ENCODE peak calls at places on chromosomes 11 and 22, in nine cellular contexts. R, J, O, V, L, A, K, W and Z are unnamed samples.

GRCh38 chr11:118605116-118605867 is 2.1 kb upstream of the PHLDB1 start:
- DNase-seq in R (peak), J (peak), O (no peak), V (no peak), L (peak), A (peak), K (no peak), W (peak), Z (peak)

GRCh38 chr11:1121343-1122331 is 36.1 kb upstream of the MUC5AC start:
- DNase-seq in R (no peak), J (no peak), O (no peak), V (no peak), L (no peak), A (no peak), K (peak), W (no peak), Z (no peak)

GRCh38 chr11:30960387-30960992 is 374.3 kb upstream of the MPPED2 start:
- DNase-seq in R (peak), J (peak), O (no peak), V (no peak), L (peak), A (peak), K (no peak), W (peak), Z (peak)

GRCh38 chr11:115901069-115901468 is 396.9 kb upstream of the CADM1 start:
- DNase-seq in R (no peak), J (no peak), O (no peak), V (no peak), L (no peak), A (no peak), K (no peak), W (no peak), Z (no peak)

GRCh38 chr11:1232328-1233321 is 9.8 kb downstream of the MUC5B start:
- DNase-seq in R (no peak), J (no peak), O (no peak), V (no peak), L (no peak), A (no peak), K (peak), W (no peak), Z (no peak)

GRCh38 chr11:73416711-73417265 is 40.6 kb downstream of the RELT start:
- DNase-seq in R (peak), J (no peak), O (no peak), V (no peak), L (no peak), A (no peak), K (no peak), W (peak), Z (no peak)

GRCh38 chr11:27933992-27934829 is 173.7 kb downstream of the KIF18A start:
- DNase-seq in R (peak), J (peak), O (no peak), V (peak), L (peak), A (peak), K (no peak), W (peak), Z (peak)

GRCh38 chr11:46948378-46949131 is 12.0 kb downstream of the CSTPP1 start:
- DNase-seq in R (peak), J (peak), O (no peak), V (peak), L (peak), A (peak), K (no peak), W (peak), Z (peak)

GRCh38 chr11:100855466-100856067 is 168.5 kb downstream of the ARHGAP42 start:
- DNase-seq in R (peak), J (peak), O (peak), V (no peak), L (peak), A (peak), K (no peak), W (peak), Z (no peak)

GRCh38 chr11:12860827-12861226 is 148.3 kb upstream of the RASSF10 start:
- DNase-seq in R (peak), J (peak), O (no peak), V (no peak), L (peak), A (peak), K (no peak), W (no peak), Z (peak)

GRCh38 chr22:47777426-47777825 is 1015.0 kb downstream of the TBC1D22A start:
- DNase-seq in R (no peak), J (no peak), O (no peak), V (no peak), L (no peak), A (no peak), K (no peak), W (no peak), Z (no peak)
- TF ChIP-seq CTCF in R (no peak), J (no peak), O (no peak), V (no peak), L (no peak), A (no peak), K (no peak), W (no peak), Z (no peak)

GRCh38 chr22:17083811-17084540 is 824 bp upstream of the IL17RA start:
- DNase-seq in R (no peak), J (no peak), O (no peak), V (no peak), L (no peak), A (no peak), K (peak), W (no peak), Z (no peak)
- H3K4me3 ChIP-seq in R (peak), J (peak), O (peak), V (peak), L (peak), A (peak), K (peak), W (peak), Z (peak)

DNA sequence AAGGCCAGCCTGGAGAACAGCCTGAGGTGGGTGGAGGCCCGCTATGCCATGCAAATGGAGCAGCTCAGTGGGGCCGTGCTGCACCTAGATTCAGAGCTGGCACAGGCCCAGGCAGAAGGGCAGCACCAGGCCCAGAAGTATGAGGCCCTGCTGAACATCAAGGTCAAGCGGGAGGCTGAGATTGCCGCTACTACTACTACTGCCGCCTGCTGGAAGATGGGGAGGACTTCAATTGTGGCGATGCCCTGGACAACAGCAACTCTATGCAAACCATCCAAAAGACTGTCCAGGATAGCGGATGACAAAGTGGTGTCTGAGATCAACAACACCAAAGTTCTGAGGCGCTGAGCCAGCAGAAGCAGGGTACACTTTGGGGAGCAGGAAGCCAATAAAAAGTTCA is 3.1 kb upstream of the TMEM218 start:
- DNase-seq in R (no peak), J (no peak), O (no peak), V (no peak), L (no peak), A (no peak), K (no peak), W (no peak), Z (no peak)
- TF ChIP-seq CTCF in R (peak), J (no peak), O (no peak), V (no peak), L (no peak), A (no peak), K (no peak), W (peak), Z (no peak)

DNA sequence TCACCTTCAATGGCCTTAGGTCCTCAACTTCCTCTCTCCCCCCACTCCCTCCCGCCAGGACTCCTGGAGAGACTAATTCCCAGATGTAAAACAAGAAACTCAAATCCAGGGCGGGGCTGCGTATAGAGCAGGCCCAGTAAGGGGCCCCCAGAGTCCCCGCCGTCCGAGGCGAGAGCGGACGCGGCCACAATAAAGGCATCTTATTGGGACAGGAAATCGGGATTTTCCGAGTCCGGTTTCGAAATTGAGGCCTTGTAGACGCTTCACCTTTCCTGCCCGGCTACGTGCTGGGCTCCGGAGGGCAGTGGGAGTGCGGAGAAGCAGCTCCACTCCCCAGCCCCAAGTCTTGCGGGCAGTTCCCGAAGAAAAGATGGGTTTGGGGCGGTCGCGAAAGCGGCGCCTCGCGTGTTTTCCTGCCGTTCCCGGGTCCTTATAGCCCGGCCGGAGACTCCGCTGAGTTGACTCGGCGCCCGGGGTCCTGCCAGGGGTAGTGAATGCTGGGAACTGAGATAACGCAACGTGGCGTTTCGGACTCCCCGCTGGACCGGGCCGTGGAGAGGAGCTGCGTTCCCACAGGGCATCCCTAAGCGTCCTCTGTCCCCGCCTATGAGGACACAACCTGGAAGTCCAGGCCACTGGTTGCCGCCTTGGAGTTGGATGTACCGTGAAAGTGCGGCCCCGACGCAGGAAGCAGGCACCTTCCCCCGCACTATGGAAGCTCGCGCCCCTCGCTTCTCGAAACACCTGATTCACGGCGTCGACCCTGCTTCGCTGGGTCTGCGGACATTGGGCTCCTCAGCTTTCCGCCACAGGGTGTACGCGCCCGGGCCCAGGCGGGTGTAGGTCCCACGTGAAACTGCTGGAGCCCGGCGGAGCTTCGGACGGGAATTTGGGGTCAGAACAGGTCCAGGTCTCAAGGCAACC is 4.8 kb upstream of the CHRM1 start:
- DNase-seq in R (no peak), J (no peak), O (no peak), V (no peak), L (no peak), A (no peak), K (peak), W (no peak), Z (no peak)
- H3K4me3 ChIP-seq in R (peak), J (peak), O (no peak), V (peak), L (peak), A (peak), K (peak), W (no peak), Z (no peak)

GRCh38 chr11:65685981-65686380 is 23.3 kb upstream of the RELA start:
- DNase-seq in R (peak), J (peak), O (no peak), V (no peak), L (no peak), A (no peak), K (no peak), W (peak), Z (no peak)
- TF ChIP-seq CTCF in R (no peak), J (no peak), O (no peak), V (no peak), L (no peak), A (no peak), K (no peak), W (no peak), Z (no peak)

DNA sequence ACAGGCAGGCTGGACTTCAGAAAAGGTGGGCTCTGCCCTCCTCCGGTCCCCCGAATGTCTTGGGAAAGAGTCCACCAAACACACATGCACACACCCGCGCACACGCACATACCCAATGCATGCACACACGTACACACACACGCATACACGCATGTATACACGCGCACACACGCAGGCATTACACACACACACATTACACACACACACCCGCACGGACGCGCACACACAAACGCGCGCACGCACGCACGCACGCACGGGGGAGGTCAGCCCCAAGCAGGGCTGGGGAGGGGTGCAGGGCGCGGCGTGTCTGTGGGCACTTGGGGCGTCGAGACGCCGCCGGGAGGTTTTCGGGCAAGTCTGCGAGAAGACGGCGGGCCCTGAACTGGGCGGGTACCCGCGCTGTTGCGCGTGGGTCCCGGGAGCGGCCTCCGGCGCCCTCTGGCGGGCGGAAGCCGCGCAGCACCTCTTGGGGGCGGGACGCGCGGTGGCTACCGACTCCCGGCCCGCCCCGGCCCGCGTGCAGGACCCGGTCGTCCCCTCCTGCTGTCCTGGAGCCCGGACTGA is 3.5 kb downstream of the SEPTIN5 start:
- DNase-seq in R (peak), J (peak), O (peak), V (no peak), L (peak), A (no peak), K (peak), W (peak), Z (no peak)
- H3K4me3 ChIP-seq in R (peak), J (peak), O (peak), V (peak), L (peak), A (peak), K (peak), W (peak), Z (peak)

GRCh38 chr11:108654994-108655631 is 9.8 kb upstream of the DDX10 start:
- DNase-seq in R (peak), J (peak), O (no peak), V (no peak), L (peak), A (peak), K (no peak), W (peak), Z (no peak)
- TF ChIP-seq CTCF in R (peak), J (peak), O (no peak), V (peak), L (peak), A (peak), K (peak), W (peak), Z (peak)